ENCODE peak calls at places on chromosome 22, in six cellular contexts. T is T47D; D is HEK293T; O is effector CD8-positive, alpha-beta T cell; W is SW480; K is pancreas. E is an unnamed sample.

GRCh38 chr22:24948356-24949202 is 2.1 kb upstream of the LHFPL7 start:
- DNase-seq in T (no peak), D (no peak), O (no peak), W (no peak), K (peak), E (no peak)

GRCh38 chr22:29117799-29118477 is 45.1 kb downstream of the KREMEN1 start:
- DNase-seq in T (no peak), D (no peak), O (no peak), W (no peak), K (no peak), E (no peak)

GRCh38 chr22:40498454-40499186 is 128.2 kb downstream of the SGSM3 start:
- DNase-seq in T (no peak), D (no peak), O (no peak), W (peak), K (no peak), E (no peak)

GRCh38 chr22:36767035-36767775 is 8.7 kb downstream of the IFT27 start:
- DNase-seq in T (no peak), D (no peak), O (no peak), W (no peak), K (no peak), E (no peak)

GRCh38 chr22:46929689-46930225 is 167.3 kb downstream of the TBC1D22A start:
- DNase-seq in T (no peak), D (no peak), O (no peak), W (no peak), K (no peak), E (no peak)

GRCh38 chr22:49513358-49513851 is 314.3 kb downstream of the BRD1 start:
- DNase-seq in T (no peak), D (no peak), O (no peak), W (no peak), K (no peak), E (no peak)

GRCh38 chr22:23531283-23531921 is 48.7 kb downstream of the IGLL1 start:
- DNase-seq in T (no peak), D (no peak), O (no peak), W (no peak), K (no peak), E (no peak)

GRCh38 chr22:41425704-41426365 is 20.8 kb downstream of the TOB2 start:
- DNase-seq in T (no peak), D (no peak), O (no peak), W (no peak), K (no peak), E (peak)

GRCh38 chr22:37802310-37803194 is 5.2 kb upstream of the GCAT start:
- DNase-seq in T (no peak), D (peak), O (no peak), W (peak), K (peak), E (no peak)

GRCh38 chr22:29773233-29773632 is 6.1 kb downstream of the UQCR10 start:
- DNase-seq in T (no peak), D (no peak), O (no peak), W (peak), K (no peak), E (no peak)

GRCh38 chr22:19035474-19036228 is 86.6 kb downstream of the DGCR2 start:
- DNase-seq in T (no peak), D (no peak), O (no peak), W (no peak), K (no peak), E (no peak)

GRCh38 chr22:27799334-27800249 is 2.0 kb downstream of the MN1 start:
- DNase-seq in T (peak), D (no peak), O (no peak), W (no peak), K (no peak), E (no peak)

GRCh38 chr22:19201858-19202798 is 23.6 kb upstream of the SLC25A1 start:
- DNase-seq in T (peak), D (no peak), O (no peak), W (no peak), K (no peak), E (no peak)

GRCh38 chr22:42909363-42910058 is 52.4 kb upstream of the ARFGAP3 start:
- DNase-seq in T (no peak), D (no peak), O (no peak), W (no peak), K (no peak), E (no peak)

GRCh38 chr22:44893731-44894080 is 116.1 kb downstream of the PHF21B start:
- DNase-seq in T (no peak), D (no peak), O (no peak), W (no peak), K (no peak), E (no peak)

GRCh38 chr22:29308148-29308790 is 1.8 kb downstream of the GAS2L1 start:
- DNase-seq in T (no peak), D (no peak), O (no peak), W (no peak), K (peak), E (no peak)

GRCh38 chr22:32204211-32204855 is 540 bp downstream of the RFPL2 start:
- DNase-seq in T (peak), D (peak), O (no peak), W (no peak), K (no peak), E (no peak)

GRCh38 chr22:42688914-42689275 is 31.8 kb downstream of the A4GALT start:
- DNase-seq in T (no peak), D (no peak), O (no peak), W (no peak), K (no peak), E (no peak)

GRCh38 chr22:31233001-31233400 is 20.9 kb downstream of the LIMK2 start:
- DNase-seq in T (no peak), D (no peak), O (no peak), W (no peak), K (no peak), E (no peak)

GRCh38 chr22:24894998-24895397 is 51.5 kb downstream of the LHFPL7 start:
- DNase-seq in T (peak), D (no peak), O (no peak), W (no peak), K (peak), E (peak)

GRCh38 chr22:43616645-43617044 is 195.5 kb downstream of the EFCAB6 start:
- DNase-seq in T (no peak), D (no peak), O (no peak), W (no peak), K (no peak), E (no peak)

GRCh38 chr22:19121631-19122142 is 525 bp downstream of the DGCR2 start:
- DNase-seq in T (peak), D (peak), O (peak), W (peak), K (peak), E (peak)

GRCh38 chr22:42942351-42942750 is 72.6 kb downstream of the PACSIN2 start:
- DNase-seq in T (no peak), D (no peak), O (no peak), W (no peak), K (no peak), E (no peak)

GRCh38 chr22:39913321-39913720 is 12.4 kb downstream of the GRAP2 start:
- DNase-seq in T (no peak), D (no peak), O (no peak), W (no peak), K (no peak), E (no peak)

GRCh38 chr22:27377901-27378300 is 423.7 kb downstream of the MN1 start:
- DNase-seq in T (no peak), D (no peak), O (no peak), W (no peak), K (peak), E (no peak)

GRCh38 chr22:37739000-37739399 is 42.2 kb downstream of the TRIOBP start:
- DNase-seq in T (no peak), D (no peak), O (no peak), W (no peak), K (no peak), E (no peak)

GRCh38 chr22:49052023-49052538 is 775.6 kb downstream of the BRD1 start:
- DNase-seq in T (no peak), D (no peak), O (no peak), W (no peak), K (peak), E (no peak)

GRCh38 chr22:24681236-24681635 is 78.2 kb downstream of the GGT1 start:
- DNase-seq in T (no peak), D (no peak), O (no peak), W (no peak), K (no peak), E (no peak)

GRCh38 chr22:46781291-46781690 is 18.8 kb downstream of the TBC1D22A start:
- DNase-seq in T (no peak), D (no peak), O (no peak), W (no peak), K (no peak), E (no peak)

GRCh38 chr22:37690407-37690806 is 4.3 kb downstream of the NOL12 start:
- DNase-seq in T (no peak), D (no peak), O (no peak), W (no peak), K (no peak), E (no peak)

GRCh38 chr22:29833392-29833949 is 4.6 kb downstream of the ASCC2 start:
- DNase-seq in T (no peak), D (no peak), O (no peak), W (no peak), K (no peak), E (no peak)

GRCh38 chr22:30210235-30210831 is 36.2 kb downstream of the LIF start:
- DNase-seq in T (no peak), D (no peak), O (no peak), W (peak), K (peak), E (no peak)

GRCh38 chr22:49044091-49044490 is 783.6 kb downstream of the BRD1 start:
- DNase-seq in T (no peak), D (no peak), O (no peak), W (no peak), K (no peak), E (no peak)